ENCODE peak calls at places on chromosomes 4 and X, in four cellular contexts. P, C, W and R are unnamed samples.

GRCh38 chr4:16827762-16828724 is 70.4 kb downstream of the LDB2 start:
- DNase-seq in P (no peak), C (no peak), W (peak; percentile 26), R (no peak)

GRCh38 chrX:71400710-71401109 is 34.6 kb downstream of the TAF1 start:
- DNase-seq in C (no peak), P (no peak), W (no peak), R (no peak)

GRCh38 chr4:118102195-118102594 is 67.9 kb downstream of the NDST3 start:
- DNase-seq in P (no peak), C (no peak), W (no peak), R (no peak)

GRCh38 chr4:148007303-148007702 is 275.4 kb downstream of the ARHGAP10 start:
- DNase-seq in C (no peak), P (no peak), W (peak; percentile 99), R (no peak)

GRCh38 chr4:174273960-174274359 is 9.5 kb downstream of the FBXO8 start:
- DNase-seq in P (no peak), C (no peak), W (no peak), R (no peak)

GRCh38 chr4:144562019-144562740 is 83.8 kb upstream of the HHIP start:
- DNase-seq in C (no peak), W (no peak), P (no peak), R (no peak)

GRCh38 chr4:40473578-40474388 is 138.7 kb downstream of the CHRNA9 start:
- DNase-seq in P (peak; percentile 82), C (no peak), W (no peak), R (no peak)

GRCh38 chr4:122480023-122480422 is 23.5 kb upstream of the IL2 start:
- DNase-seq in P (no peak), C (no peak), W (peak; percentile 84), R (no peak)

GRCh38 chrX:20596856-20597255 is 330.1 kb upstream of the RPS6KA3 start:
- DNase-seq in C (no peak), W (no peak), P (no peak), R (no peak)

GRCh38 chr4:72209600-72209999 is 177.8 kb downstream of the NPFFR2 start:
- DNase-seq in W (no peak), C (no peak), P (no peak), R (no peak)

DNA sequence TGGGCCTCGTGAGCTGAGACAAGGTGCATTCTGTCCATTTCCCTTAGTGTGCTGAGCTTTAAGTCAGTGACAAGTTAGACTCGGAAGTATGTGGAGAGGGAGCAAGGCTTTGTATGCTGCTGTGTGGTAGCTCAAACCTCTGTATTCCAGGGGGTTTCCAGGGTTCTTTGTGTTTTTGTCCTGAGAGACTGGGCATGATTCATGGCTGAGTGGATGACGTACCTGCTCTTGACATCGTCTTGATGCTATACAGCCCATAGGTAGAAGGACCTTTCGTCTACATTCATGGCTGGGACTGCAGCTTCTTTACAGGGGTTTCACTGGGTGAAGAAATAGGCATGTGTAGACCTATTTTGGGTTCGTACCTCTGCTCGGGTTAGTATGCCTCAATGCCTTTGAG is 162.7 kb upstream of the WDR1 start:
- DNase-seq in P (no peak), W (no peak), C (no peak), R (no peak)
- H3K4me3 ChIP-seq in P (no peak overlapping the region), W (no peak overlapping the region), C (no peak overlapping the region), R (no peak overlapping the region)

GRCh38 chrX:148459343-148459742 is 41.1 kb upstream of the AFF2 start:
- DNase-seq in C (no peak), P (no peak), W (no peak), R (no peak)

DNA sequence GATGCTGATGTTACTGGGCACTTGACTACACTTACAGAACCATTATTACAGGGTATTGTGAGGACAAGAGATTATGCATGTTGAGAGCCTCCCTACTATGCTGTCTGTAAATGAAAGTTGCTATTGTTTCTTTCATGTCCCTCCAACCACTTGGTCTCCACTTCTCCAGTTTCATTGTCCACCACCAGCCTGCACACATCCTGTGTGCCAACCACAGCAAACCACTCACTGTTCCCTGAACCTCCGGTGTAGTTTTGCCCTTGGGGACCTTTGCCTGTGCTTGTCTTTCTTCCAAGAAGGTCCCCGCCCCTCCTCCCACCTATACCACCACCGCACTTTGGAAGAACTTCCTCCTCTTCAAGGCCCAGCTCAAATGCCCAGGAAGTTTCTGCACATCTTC is 43.1 kb upstream of the AFF2 start:
- DNase-seq in C (no peak), P (no peak), W (no peak), R (no peak)
- H3K4me1 ChIP-seq in C (no peaks in the 10 kb centered on the region), P (no peaks in the 10 kb centered on the region), W (no peaks in the 10 kb centered on the region), R (no peaks in the 10 kb centered on the region)

GRCh38 chr4:48588230-48588943 is 98.3 kb downstream of the ZAR1 start:
- DNase-seq in C (no peak), P (no peak), W (no peak), R (no peak)
- TF ChIP-seq CTCF in C (no peak), P (no peak), W (no peak), R (no peak)

GRCh38 chr4:79585330-79585729 is 177.3 kb upstream of the GK2 start:
- DNase-seq in C (no peak), W (no peak), P (no peak), R (no peak)

GRCh38 chr4:79584352-79584751 is 176.3 kb upstream of the GK2 start:
- DNase-seq in W (no peak), P (no peak), C (no peak), R (no peak)

GRCh38 chr4:79588679-79589078 is 180.7 kb upstream of the GK2 start:
- DNase-seq in W (peak; percentile 6), P (no peak), C (no peak), R (no peak)

GRCh38 chr4:79584902-79585301 is 176.9 kb upstream of the GK2 start:
- DNase-seq in C (no peak), P (no peak), W (no peak), R (no peak)

GRCh38 chr4:79585834-79586233 is 177.8 kb upstream of the GK2 start:
- DNase-seq in W (no peak), C (no peak), P (no peak), R (no peak)
- H3K4me3 ChIP-seq in W (no peak overlapping the region), C (no peak overlapping the region), P (no peak overlapping the region), R (no peak overlapping the region)

GRCh38 chrX:106863697-106864096 is 39.4 kb downstream of the RIPPLY1 start:
- DNase-seq in W (no peak), C (no peak), P (peak; percentile 14), R (no peak)
- H3K4me1 ChIP-seq in W (no peaks in the 10 kb centered on the region), C (no peaks in the 10 kb centered on the region), P (no peaks in the 10 kb centered on the region), R (no peaks in the 10 kb centered on the region)

GRCh38 chrX:95762716-95763115 is 921.9 kb upstream of the DIAPH2 start:
- DNase-seq in W (no peak), P (no peak), C (no peak), R (no peak)
- TF ChIP-seq CTCF in W (no peak), P (no peak), C (no peak), R (no peak)

DNA sequence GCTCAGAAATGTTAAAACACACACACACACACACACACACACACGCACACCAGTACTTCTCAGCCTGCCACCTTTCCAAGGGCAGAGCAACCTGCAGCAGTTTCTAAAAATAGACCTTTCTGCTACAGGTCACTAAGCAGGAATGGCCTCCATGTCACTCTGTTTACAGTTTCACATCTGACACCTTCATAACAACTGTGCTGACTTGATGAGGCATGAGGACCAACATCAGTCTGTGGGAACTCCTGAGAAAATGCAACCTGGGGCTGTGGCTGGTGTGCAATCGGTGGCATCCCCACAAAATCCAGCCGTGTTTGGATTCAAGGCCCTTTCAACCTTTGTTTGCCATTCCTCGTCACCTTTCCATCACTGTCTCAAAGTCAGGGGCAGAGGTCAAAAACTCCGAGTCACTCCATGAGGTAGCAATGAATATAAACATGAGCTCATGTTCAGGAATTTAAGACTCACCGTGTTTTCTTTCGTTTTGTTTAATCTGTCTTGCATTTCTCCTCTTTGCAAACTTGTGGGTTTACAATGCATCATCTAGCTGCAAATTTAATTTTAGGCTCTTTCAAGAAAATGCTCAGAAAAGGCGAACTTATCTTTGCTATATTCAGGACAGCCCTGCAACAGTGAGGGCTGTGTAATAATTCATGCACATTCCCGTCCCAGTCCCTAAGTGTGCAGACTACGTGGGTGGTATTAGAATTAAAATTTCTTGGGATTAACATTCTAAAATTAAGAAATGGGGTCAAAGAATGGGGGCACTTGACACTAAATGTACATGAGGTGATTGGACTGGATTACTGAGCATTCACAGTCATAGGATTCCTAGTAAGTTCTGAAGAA is 135.3 kb downstream of the SHROOM3 start:
- DNase-seq in C (no peak), W (peak; percentile 89), P (peak; percentile 67), R (no peak)
- H3K4me3 ChIP-seq in C (no peak overlapping the region), W (no peak overlapping the region), P (peak overlapping the region; percentile 14), R (no peak overlapping the region)

GRCh38 chrX:108018659-108019381 is 26.0 kb upstream of the VSIG1 start:
- DNase-seq in W (no peak), C (no peak), P (no peak), R (no peak)
- H3K4me1 ChIP-seq in W (no peaks in the 10 kb centered on the region), C (no peaks in the 10 kb centered on the region), P (no peaks in the 10 kb centered on the region), R (no peaks in the 10 kb centered on the region)